ENCODE peak calls at places on chromosomes 6 and 20, in four cellular contexts. Y, X, I and B are unnamed samples.

GRCh38 chr6:151242420-151242841 is 2.7 kb downstream of the AKAP12 start:
- DNase-seq in Y (no peak), X (no peak), I (no peak), B (no peak)

GRCh38 chr6:38389875-38390274 is 249.9 kb downstream of the BTBD9 start:
- DNase-seq in I (no peak), X (no peak), Y (no peak), B (no peak)

GRCh38 chr6:73209117-73209516 is 16.2 kb downstream of the KHDC1L start:
- DNase-seq in Y (no peak), X (no peak), I (no peak), B (no peak)

GRCh38 chr6:150575840-150576239 is 23.8 kb upstream of the PLEKHG1 start:
- DNase-seq in Y (no peak), X (no peak), I (no peak), B (no peak)

GRCh38 chr6:167872538-167873210 is 46.0 kb downstream of the AFDN start:
- DNase-seq in I (no peak), Y (no peak), X (no peak), B (no peak)

GRCh38 chr6:116633685-116634084 is 17.4 kb downstream of the RSPH4A start:
- DNase-seq in X (peak), Y (no peak), I (peak), B (no peak)

GRCh38 chr6:24640166-24640565 is 5.8 kb downstream of the KIAA0319 start:
- DNase-seq in X (no peak), I (no peak), Y (no peak), B (no peak)

GRCh38 chr6:58290177-58290576 is 972.7 kb downstream of the PRIM2 start:
- DNase-seq in X (no peak), Y (no peak), I (no peak), B (no peak)

GRCh38 chr6:170131351-170131750 is 159.5 kb downstream of the DLL1 start:
- DNase-seq in Y (no peak), I (no peak), X (no peak), B (no peak)

GRCh38 chr20:52422574-52423463 is 231.2 kb upstream of the ZFP64 start:
- DNase-seq in Y (no peak), X (no peak), I (no peak), B (no peak)

GRCh38 chr6:157597461-157598312 is 216.7 kb downstream of the ZDHHC14 start:
- DNase-seq in Y (peak), X (peak), I (peak), B (no peak)

GRCh38 chr6:21947751-21948386 is 349.0 kb downstream of the PRL start:
- DNase-seq in I (no peak), X (no peak), Y (no peak), B (no peak)

GRCh38 chr6:21045135-21045616 is 510.9 kb downstream of the CDKAL1 start:
- DNase-seq in Y (no peak), X (peak), I (no peak), B (no peak)

GRCh38 chr6:170248861-170249600 is 41.8 kb downstream of the DLL1 start:
- DNase-seq in I (no peak), X (no peak), Y (no peak), B (no peak)

GRCh38 chr6:11772109-11772830 is 6.3 kb downstream of the ADTRP start:
- DNase-seq in I (peak), Y (peak), X (no peak), B (no peak)

GRCh38 chr20:18717062-18717461 is 96.5 kb upstream of the SCP2D1 start:
- DNase-seq in I (no peak), X (no peak), Y (no peak), B (no peak)

GRCh38 chr20:2859330-2860121 is 13.8 kb upstream of the PTPRA start:
- DNase-seq in X (no peak), I (no peak), Y (no peak), B (no peak)

GRCh38 chr20:49711331-49711987 is 2.2 kb downstream of the B4GALT5 start:
- DNase-seq in I (no peak), X (no peak), Y (no peak), B (no peak)

GRCh38 chr20:2005831-2006426 is 12.1 kb upstream of the PDYN start:
- DNase-seq in Y (peak), X (peak), I (peak), B (no peak)

GRCh38 chr6:167733740-167734661 is 92.7 kb upstream of the AFDN start:
- DNase-seq in X (peak), Y (no peak), I (no peak), B (no peak)

GRCh38 chr6:21500314-21500713 is 93.2 kb upstream of the SOX4 start:
- DNase-seq in I (no peak), Y (no peak), X (no peak), B (no peak)

GRCh38 chr6:142155895-142156757 is 9.1 kb downstream of the VTA1 start:
- DNase-seq in Y (peak), I (peak), X (peak), B (no peak)

GRCh38 chr6:56593801-56594318 is 48.8 kb downstream of the DST start:
- DNase-seq in Y (no peak), I (no peak), X (no peak), B (no peak)

GRCh38 chr6:129195666-129196065 is 312.7 kb downstream of the LAMA2 start:
- DNase-seq in I (no peak), Y (no peak), X (no peak), B (no peak)

GRCh38 chr6:25038992-25039391 is 103.2 kb upstream of the RIPOR2 start:
- DNase-seq in I (no peak), Y (no peak), X (no peak), B (no peak)

GRCh38 chr20:33830371-33830770 is 19.2 kb downstream of the CHMP4B start:
- DNase-seq in Y (no peak), I (peak), X (no peak), B (no peak)

GRCh38 chr6:106556368-106556960 is 72.8 kb downstream of the RTN4IP1 start:
- DNase-seq in I (no peak), X (peak), Y (no peak), B (no peak)

GRCh38 chr6:154549179-154549578 is 38.7 kb upstream of the CNKSR3 start:
- DNase-seq in X (no peak), I (no peak), Y (no peak), B (no peak)

GRCh38 chr6:30495993-30496392 is 6.7 kb downstream of the HLA-E start:
- DNase-seq in X (no peak), I (no peak), Y (no peak), B (no peak)

GRCh38 chr6:30494275-30494990 is 5.1 kb downstream of the HLA-E start:
- DNase-seq in Y (no peak), X (no peak), I (no peak), B (no peak)

GRCh38 chr6:30491963-30492616 is 2.8 kb downstream of the HLA-E start:
- DNase-seq in Y (no peak), I (no peak), X (no peak), B (no peak)

GRCh38 chr6:30490031-30490876 is 945 bp downstream of the HLA-E start:
- DNase-seq in X (no peak), I (peak), Y (no peak), B (no peak)

GRCh38 chr6:30493643-30494250 is 4.4 kb downstream of the HLA-E start:
- DNase-seq in I (no peak), Y (no peak), X (no peak), B (no peak)
- H3K4me3 ChIP-seq in I (no peak), Y (no peak), X (no peak), B (no peak)

DNA sequence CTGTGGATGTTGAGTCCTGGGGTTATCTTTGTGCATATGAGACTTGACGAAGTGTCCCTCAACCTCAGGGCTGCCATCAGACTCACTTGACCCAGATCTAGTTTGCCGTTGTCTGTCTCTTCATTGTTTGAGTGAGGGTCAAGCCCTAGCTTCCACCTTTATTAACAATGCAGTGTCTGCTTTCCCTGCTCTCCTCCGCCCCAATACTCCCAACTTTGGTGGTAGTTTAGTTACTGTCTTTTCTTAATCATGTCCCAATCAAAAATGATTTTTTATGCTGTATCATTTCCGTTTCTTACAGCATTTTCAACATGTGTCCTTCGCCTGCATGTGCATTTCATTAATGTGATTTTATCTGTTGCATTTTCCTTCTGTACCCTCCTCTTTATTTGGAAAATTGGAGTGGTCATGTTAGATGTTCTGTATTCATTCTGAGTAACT is 2.1 kb downstream of the TBPL1 start:
- DNase-seq in I (peak), X (no peak), Y (no peak), B (no peak)
- TF ChIP-seq SIN3A in I (no peak), X (no peak), Y (no peak), B (no peak)

GRCh38 chr20:32829291-32830005 is 9.7 kb downstream of the MAPRE1 start:
- DNase-seq in X (no peak), Y (no peak), I (no peak), B (no peak)

GRCh38 chr20:32831982-32832381 is 12.2 kb downstream of the MAPRE1 start:
- DNase-seq in Y (no peak), I (no peak), X (no peak), B (no peak)

GRCh38 chr20:32823737-32824588 is 4.2 kb downstream of the MAPRE1 start:
- DNase-seq in I (no peak), X (peak), Y (no peak), B (no peak)

GRCh38 chr20:32830437-32830836 is 10.7 kb downstream of the MAPRE1 start:
- DNase-seq in I (no peak), X (no peak), Y (no peak), B (no peak)

DNA sequence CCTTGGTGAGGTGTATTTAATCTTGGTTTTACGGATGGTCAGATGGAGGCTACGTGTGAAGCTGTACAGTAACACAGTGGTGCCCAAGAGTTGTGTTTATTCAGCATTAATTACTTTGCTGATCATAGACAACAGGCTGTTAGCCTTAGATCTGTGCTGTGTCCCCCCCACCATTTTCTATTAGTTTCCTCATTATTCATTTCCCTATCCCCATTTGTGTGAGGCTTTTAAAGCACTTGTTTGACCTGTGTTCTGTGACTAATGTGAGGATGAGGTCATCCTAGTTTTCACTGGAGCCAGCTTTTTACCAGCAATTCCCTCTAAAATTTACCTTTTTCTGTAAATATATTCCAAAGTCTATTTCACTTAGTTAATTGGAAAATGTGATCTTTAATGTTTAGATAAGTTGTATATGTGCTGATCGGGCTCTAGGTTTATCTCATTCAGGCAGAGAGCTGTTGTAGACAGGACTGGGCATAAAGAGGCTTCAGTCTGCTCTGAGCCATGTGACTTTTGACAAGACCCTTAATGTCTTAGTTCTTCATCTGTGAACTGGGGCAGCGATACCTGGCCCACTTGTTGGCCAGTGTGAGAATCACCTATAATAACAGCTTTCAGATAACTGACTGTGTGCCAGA is 8.4 kb downstream of the MAPRE1 start:
- DNase-seq in Y (no peak), X (no peak), I (no peak), B (no peak)
- TF ChIP-seq TCF7L2 in Y (no peak), X (no peak), I (no peak), B (no peak)

DNA sequence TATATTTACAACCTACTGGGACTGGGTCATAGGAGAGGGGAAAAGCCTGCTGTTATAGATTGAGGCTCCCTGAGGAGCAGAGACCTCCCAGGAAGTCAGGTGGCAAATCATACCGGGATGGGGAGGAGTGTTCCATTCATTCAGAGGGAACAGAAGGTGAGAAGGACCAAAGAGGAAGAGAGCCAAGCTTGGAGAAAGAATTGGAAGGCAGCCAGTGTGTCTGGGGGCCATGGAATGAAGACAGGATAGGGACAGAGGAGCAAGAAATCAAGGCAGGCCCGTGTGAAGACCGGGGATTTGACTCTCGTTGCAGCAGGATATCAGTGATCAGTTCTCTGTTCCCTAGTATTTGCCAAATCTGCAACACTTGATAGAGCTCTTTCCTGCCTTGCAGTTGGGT is 5.7 kb upstream of the ZNF217 start:
- DNase-seq in I (no peak), X (no peak), Y (no peak), B (no peak)
- H3K4me3 ChIP-seq in I (no peak), X (no peak), Y (no peak), B (peak)

GRCh38 chr6:16146527-16146955 is 17.7 kb downstream of the MYLIP start:
- DNase-seq in X (no peak), Y (no peak), I (no peak), B (no peak)
- TF ChIP-seq SIN3A in X (no peak), Y (no peak), I (no peak), B (no peak)

GRCh38 chr20:58819921-58820320 is 30.8 kb downstream of the GNAS-AS1 start:
- DNase-seq in Y (no peak), X (no peak), I (no peak), B (no peak)

GRCh38 chr20:58817748-58818147 is 33.0 kb downstream of the GNAS-AS1 start:
- DNase-seq in I (no peak), Y (no peak), X (no peak), B (no peak)

GRCh38 chr20:58816957-58817651 is 33.6 kb downstream of the GNAS-AS1 start:
- DNase-seq in Y (no peak), I (no peak), X (no peak), B (no peak)

GRCh38 chr20:58816051-58816450 is 34.7 kb downstream of the GNAS-AS1 start:
- DNase-seq in Y (no peak), I (no peak), X (no peak), B (no peak)

DNA sequence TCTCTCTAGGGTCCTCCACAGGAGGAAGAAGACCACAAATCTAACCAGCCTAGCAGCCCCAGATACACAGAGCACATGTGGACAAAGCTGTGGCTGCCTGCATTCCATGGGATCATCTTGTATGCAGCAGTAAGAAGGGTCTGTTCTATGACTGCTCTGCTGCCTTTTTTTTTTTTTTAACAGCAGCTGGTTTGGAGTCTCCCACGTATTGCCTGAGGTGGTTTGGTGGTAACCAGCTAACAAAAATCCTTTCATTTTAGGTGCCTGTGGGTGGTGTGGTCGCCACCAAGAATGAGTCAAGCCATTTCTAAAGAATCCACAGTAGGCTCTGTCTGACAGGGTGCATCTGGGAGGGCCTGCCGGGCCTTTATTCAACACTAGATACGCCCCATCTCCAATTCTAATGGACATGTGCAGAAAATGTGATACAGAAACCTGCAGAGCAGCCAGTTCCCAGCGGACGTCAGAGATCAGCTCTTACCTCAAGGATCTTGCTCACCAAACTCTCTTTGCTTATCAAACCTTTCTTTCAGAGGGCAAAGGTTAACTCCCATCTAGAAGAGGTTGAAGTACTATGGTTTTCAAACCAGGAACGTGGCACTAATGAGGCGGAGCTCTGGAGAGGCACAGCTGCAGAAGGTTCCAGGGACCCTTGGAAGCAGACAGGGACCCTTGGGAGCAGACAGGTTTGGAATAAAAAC is 32.0 kb downstream of the GNAS-AS1 start:
- DNase-seq in I (no peak), X (no peak), Y (no peak), B (no peak)
- TF ChIP-seq TCF7L2 in I (no peak), X (no peak), Y (no peak), B (no peak)

DNA sequence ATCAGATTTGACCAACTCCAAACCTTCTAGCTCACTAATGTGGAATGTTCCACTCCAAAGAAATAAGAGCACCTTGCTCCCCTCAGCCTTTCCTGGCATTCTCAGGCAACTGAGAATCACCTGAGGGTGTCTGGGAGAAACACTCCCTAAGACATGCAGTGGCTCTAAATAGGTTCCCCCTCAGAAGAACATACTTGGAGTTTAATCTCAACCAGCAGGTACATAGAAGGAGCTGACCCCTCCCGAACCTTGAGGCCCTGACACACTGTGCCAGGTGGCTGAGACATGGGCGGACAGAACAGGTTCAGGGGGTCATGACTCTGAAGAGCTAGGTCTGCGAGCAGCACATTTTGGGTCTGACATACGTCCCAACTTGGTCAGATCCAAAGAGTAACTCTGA is 107.6 kb upstream of the MAP3K4 start:
- DNase-seq in I (peak), Y (no peak), X (no peak), B (no peak)
- H3K4me3 ChIP-seq in I (no peak), Y (no peak), X (no peak), B (no peak)

DNA sequence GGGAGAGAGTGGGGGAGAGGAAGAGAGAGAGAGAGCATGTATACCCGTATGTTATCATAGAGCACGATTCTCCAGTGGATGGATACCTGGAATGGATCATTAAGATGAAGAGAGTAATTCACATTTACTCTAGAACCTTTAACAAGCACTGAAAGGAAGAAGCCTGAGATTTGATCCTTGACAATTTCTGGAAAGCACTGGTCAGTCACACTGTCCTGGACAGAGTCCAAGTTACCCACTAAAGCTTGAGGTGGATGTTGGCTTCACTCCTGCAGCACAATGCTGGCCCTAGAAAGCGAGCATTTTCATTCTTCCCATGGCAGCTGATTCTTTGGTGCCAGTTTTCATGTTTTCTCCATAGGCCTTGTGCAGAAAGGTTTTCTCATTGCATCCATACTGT is 25.6 kb downstream of the NFYA start:
- DNase-seq in X (no peak), Y (no peak), I (no peak), B (no peak)
- TF ChIP-seq SIN3A in X (no peak), Y (no peak), I (no peak), B (no peak)

GRCh38 chr6:187252-187840 is 104.9 kb upstream of the DUSP22 start:
- DNase-seq in I (peak), X (peak), Y (no peak), B (no peak)

GRCh38 chr6:188821-189655 is 103.2 kb upstream of the DUSP22 start:
- DNase-seq in I (peak), Y (peak), X (peak), B (peak)

GRCh38 chr6:191487-192312 is 100.6 kb upstream of the DUSP22 start:
- DNase-seq in X (no peak), Y (no peak), I (no peak), B (no peak)

GRCh38 chr6:190596-191395 is 101.5 kb upstream of the DUSP22 start:
- DNase-seq in I (no peak), X (peak), Y (no peak), B (no peak)

DNA sequence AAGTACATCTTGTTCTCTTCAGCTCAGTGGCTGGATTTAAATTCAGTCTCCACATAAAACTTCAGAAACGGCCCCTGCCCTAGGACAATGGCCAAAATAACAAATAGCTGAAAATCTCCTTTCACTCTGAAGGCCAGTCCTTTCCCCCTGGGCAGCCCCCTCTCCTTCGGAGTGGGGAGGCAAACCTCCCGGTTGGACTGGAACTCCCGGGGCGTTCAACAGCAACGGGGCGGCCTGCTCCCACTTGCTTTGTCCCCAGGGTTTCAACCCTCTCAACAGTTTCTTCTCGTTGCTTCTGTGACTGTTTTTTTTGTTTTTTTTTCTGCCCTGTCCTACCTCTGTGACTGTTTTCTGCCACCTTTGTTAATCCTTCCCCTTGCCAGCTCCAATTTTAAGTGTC is 102.6 kb upstream of the DUSP22 start:
- DNase-seq in I (no peak), X (no peak), Y (no peak), B (no peak)
- TF ChIP-seq TCF7L2 in I (no peak), X (no peak), Y (no peak), B (no peak)

GRCh38 chr6:5063617-5064016 is 21.5 kb upstream of the PPP1R3G start:
- DNase-seq in X (no peak), I (no peak), Y (no peak), B (no peak)
- H3K4me3 ChIP-seq in X (no peak), I (no peak), Y (no peak), B (no peak)